ENCODE peak calls at places on chromosomes 3 and 15, in five cellular contexts. One of them, this sample, is unnamed.

GRCh38 chr3:186790261-186790981 is 7.0 kb downstream of the EIF4A2 start:
- DNase-seq in stimulated activated CD8-positive, alpha-beta memory T cell treated with anti-CD3 and anti-CD28 coated beads, Interleukin-15, amount 100 ng/mL, for 4 hours: no peak
- DNase-seq in CD4-positive, alpha-beta T cell: no peak
- DNase-seq in activated T-helper 1 cell treated with anti-CD3 and anti-CD28 coated beads, Interleukin-12 subunit alpha, Interleukin-12 subunit beta, Interleukin-2, Interleukin-4 antibody, amounts not matched to agents 30 ng/mL and 10 ng/mL and 1 ng/mL, durations not matched to agents 14 hours and 24 hours and 36 hours: no peak
- DNase-seq in M059J: peak
- DNase-seq in this sample: no peak

GRCh38 chr3:187122261-187122660 is 17.0 kb downstream of the RPL39L start:
- DNase-seq in stimulated activated CD8-positive, alpha-beta memory T cell treated with anti-CD3 and anti-CD28 coated beads, Interleukin-15, amount 100 ng/mL, for 4 hours: no peak
- DNase-seq in CD4-positive, alpha-beta T cell: no peak
- DNase-seq in activated T-helper 1 cell treated with anti-CD3 and anti-CD28 coated beads, Interleukin-12 subunit alpha, Interleukin-12 subunit beta, Interleukin-2, Interleukin-4 antibody, amounts not matched to agents 30 ng/mL and 10 ng/mL and 1 ng/mL, durations not matched to agents 14 hours and 24 hours and 36 hours: no peak
- DNase-seq in M059J: no peak
- DNase-seq in this sample: no peak

GRCh38 chr3:27354588-27355203 is 14.5 kb downstream of the NEK10 start:
- DNase-seq in stimulated activated CD8-positive, alpha-beta memory T cell treated with anti-CD3 and anti-CD28 coated beads, Interleukin-15, amount 100 ng/mL, for 4 hours: no peak
- DNase-seq in CD4-positive, alpha-beta T cell: no peak
- DNase-seq in activated T-helper 1 cell treated with anti-CD3 and anti-CD28 coated beads, Interleukin-12 subunit alpha, Interleukin-12 subunit beta, Interleukin-2, Interleukin-4 antibody, amounts not matched to agents 30 ng/mL and 10 ng/mL and 1 ng/mL, durations not matched to agents 14 hours and 24 hours and 36 hours: no peak
- DNase-seq in M059J: no peak
- DNase-seq in this sample: no peak

GRCh38 chr3:32818431-32819085 is 761 bp downstream of the TRIM71 start:
- DNase-seq in stimulated activated CD8-positive, alpha-beta memory T cell treated with anti-CD3 and anti-CD28 coated beads, Interleukin-15, amount 100 ng/mL, for 4 hours: no peak
- DNase-seq in CD4-positive, alpha-beta T cell: no peak
- DNase-seq in activated T-helper 1 cell treated with anti-CD3 and anti-CD28 coated beads, Interleukin-12 subunit alpha, Interleukin-12 subunit beta, Interleukin-2, Interleukin-4 antibody, amounts not matched to agents 30 ng/mL and 10 ng/mL and 1 ng/mL, durations not matched to agents 14 hours and 24 hours and 36 hours: no peak
- DNase-seq in M059J: no peak
- DNase-seq in this sample: no peak

GRCh38 chr3:183447206-183448001 is 19.0 kb upstream of the MCF2L2 start:
- DNase-seq in stimulated activated CD8-positive, alpha-beta memory T cell treated with anti-CD3 and anti-CD28 coated beads, Interleukin-15, amount 100 ng/mL, for 4 hours: peak
- DNase-seq in CD4-positive, alpha-beta T cell: peak
- DNase-seq in activated T-helper 1 cell treated with anti-CD3 and anti-CD28 coated beads, Interleukin-12 subunit alpha, Interleukin-12 subunit beta, Interleukin-2, Interleukin-4 antibody, amounts not matched to agents 30 ng/mL and 10 ng/mL and 1 ng/mL, durations not matched to agents 14 hours and 24 hours and 36 hours: peak
- DNase-seq in M059J: peak
- DNase-seq in this sample: peak

GRCh38 chr3:28973621-28974020 is 307.2 kb upstream of the RBMS3 start:
- DNase-seq in stimulated activated CD8-positive, alpha-beta memory T cell treated with anti-CD3 and anti-CD28 coated beads, Interleukin-15, amount 100 ng/mL, for 4 hours: no peak
- DNase-seq in CD4-positive, alpha-beta T cell: no peak
- DNase-seq in activated T-helper 1 cell treated with anti-CD3 and anti-CD28 coated beads, Interleukin-12 subunit alpha, Interleukin-12 subunit beta, Interleukin-2, Interleukin-4 antibody, amounts not matched to agents 30 ng/mL and 10 ng/mL and 1 ng/mL, durations not matched to agents 14 hours and 24 hours and 36 hours: no peak
- DNase-seq in M059J: peak
- DNase-seq in this sample: no peak

GRCh38 chr3:124272611-124273151 is 280.8 kb upstream of the ROPN1 start:
- DNase-seq in stimulated activated CD8-positive, alpha-beta memory T cell treated with anti-CD3 and anti-CD28 coated beads, Interleukin-15, amount 100 ng/mL, for 4 hours: no peak
- DNase-seq in CD4-positive, alpha-beta T cell: no peak
- DNase-seq in activated T-helper 1 cell treated with anti-CD3 and anti-CD28 coated beads, Interleukin-12 subunit alpha, Interleukin-12 subunit beta, Interleukin-2, Interleukin-4 antibody, amounts not matched to agents 30 ng/mL and 10 ng/mL and 1 ng/mL, durations not matched to agents 14 hours and 24 hours and 36 hours: no peak
- DNase-seq in M059J: peak
- DNase-seq in this sample: no peak

GRCh38 chr3:14461748-14462324 is 59.4 kb downstream of the SLC6A6 start:
- DNase-seq in stimulated activated CD8-positive, alpha-beta memory T cell treated with anti-CD3 and anti-CD28 coated beads, Interleukin-15, amount 100 ng/mL, for 4 hours: no peak
- DNase-seq in CD4-positive, alpha-beta T cell: peak
- DNase-seq in activated T-helper 1 cell treated with anti-CD3 and anti-CD28 coated beads, Interleukin-12 subunit alpha, Interleukin-12 subunit beta, Interleukin-2, Interleukin-4 antibody, amounts not matched to agents 30 ng/mL and 10 ng/mL and 1 ng/mL, durations not matched to agents 14 hours and 24 hours and 36 hours: no peak
- DNase-seq in M059J: peak
- DNase-seq in this sample: no peak

GRCh38 chr15:65062726-65063125 is 5.1 kb downstream of the RASL12 start:
- DNase-seq in stimulated activated CD8-positive, alpha-beta memory T cell treated with anti-CD3 and anti-CD28 coated beads, Interleukin-15, amount 100 ng/mL, for 4 hours: no peak
- DNase-seq in CD4-positive, alpha-beta T cell: no peak
- DNase-seq in activated T-helper 1 cell treated with anti-CD3 and anti-CD28 coated beads, Interleukin-12 subunit alpha, Interleukin-12 subunit beta, Interleukin-2, Interleukin-4 antibody, amounts not matched to agents 30 ng/mL and 10 ng/mL and 1 ng/mL, durations not matched to agents 14 hours and 24 hours and 36 hours: no peak
- DNase-seq in M059J: no peak
- DNase-seq in this sample: no peak

GRCh38 chr15:82680200-82681102 is 29.2 kb downstream of the AP3B2 start:
- DNase-seq in stimulated activated CD8-positive, alpha-beta memory T cell treated with anti-CD3 and anti-CD28 coated beads, Interleukin-15, amount 100 ng/mL, for 4 hours: peak
- DNase-seq in CD4-positive, alpha-beta T cell: peak
- DNase-seq in activated T-helper 1 cell treated with anti-CD3 and anti-CD28 coated beads, Interleukin-12 subunit alpha, Interleukin-12 subunit beta, Interleukin-2, Interleukin-4 antibody, amounts not matched to agents 30 ng/mL and 10 ng/mL and 1 ng/mL, durations not matched to agents 14 hours and 24 hours and 36 hours: peak
- DNase-seq in M059J: no peak
- DNase-seq in this sample: no peak

GRCh38 chr3:151093905-151094304 is 8.4 kb downstream of the MED12L start:
- DNase-seq in stimulated activated CD8-positive, alpha-beta memory T cell treated with anti-CD3 and anti-CD28 coated beads, Interleukin-15, amount 100 ng/mL, for 4 hours: no peak
- DNase-seq in CD4-positive, alpha-beta T cell: no peak
- DNase-seq in activated T-helper 1 cell treated with anti-CD3 and anti-CD28 coated beads, Interleukin-12 subunit alpha, Interleukin-12 subunit beta, Interleukin-2, Interleukin-4 antibody, amounts not matched to agents 30 ng/mL and 10 ng/mL and 1 ng/mL, durations not matched to agents 14 hours and 24 hours and 36 hours: no peak
- DNase-seq in M059J: no peak
- DNase-seq in this sample: no peak

GRCh38 chr3:143326983-143327382 is 207.4 kb downstream of the CHST2 start:
- DNase-seq in stimulated activated CD8-positive, alpha-beta memory T cell treated with anti-CD3 and anti-CD28 coated beads, Interleukin-15, amount 100 ng/mL, for 4 hours: no peak
- DNase-seq in CD4-positive, alpha-beta T cell: no peak
- DNase-seq in activated T-helper 1 cell treated with anti-CD3 and anti-CD28 coated beads, Interleukin-12 subunit alpha, Interleukin-12 subunit beta, Interleukin-2, Interleukin-4 antibody, amounts not matched to agents 30 ng/mL and 10 ng/mL and 1 ng/mL, durations not matched to agents 14 hours and 24 hours and 36 hours: no peak
- DNase-seq in M059J: no peak
- DNase-seq in this sample: no peak

GRCh38 chr15:52144656-52145055 is 32.1 kb upstream of the BCL2L10 start:
- DNase-seq in stimulated activated CD8-positive, alpha-beta memory T cell treated with anti-CD3 and anti-CD28 coated beads, Interleukin-15, amount 100 ng/mL, for 4 hours: no peak
- DNase-seq in CD4-positive, alpha-beta T cell: no peak
- DNase-seq in activated T-helper 1 cell treated with anti-CD3 and anti-CD28 coated beads, Interleukin-12 subunit alpha, Interleukin-12 subunit beta, Interleukin-2, Interleukin-4 antibody, amounts not matched to agents 30 ng/mL and 10 ng/mL and 1 ng/mL, durations not matched to agents 14 hours and 24 hours and 36 hours: no peak
- DNase-seq in M059J: peak
- DNase-seq in this sample: no peak

GRCh38 chr15:38547255-38547997 is 17.2 kb downstream of the RASGRP1 start:
- DNase-seq in stimulated activated CD8-positive, alpha-beta memory T cell treated with anti-CD3 and anti-CD28 coated beads, Interleukin-15, amount 100 ng/mL, for 4 hours: no peak
- DNase-seq in CD4-positive, alpha-beta T cell: no peak
- DNase-seq in activated T-helper 1 cell treated with anti-CD3 and anti-CD28 coated beads, Interleukin-12 subunit alpha, Interleukin-12 subunit beta, Interleukin-2, Interleukin-4 antibody, amounts not matched to agents 30 ng/mL and 10 ng/mL and 1 ng/mL, durations not matched to agents 14 hours and 24 hours and 36 hours: no peak
- DNase-seq in M059J: peak
- DNase-seq in this sample: no peak

GRCh38 chr3:162338514-162338913 is 841.9 kb downstream of the OTOL1 start:
- DNase-seq in stimulated activated CD8-positive, alpha-beta memory T cell treated with anti-CD3 and anti-CD28 coated beads, Interleukin-15, amount 100 ng/mL, for 4 hours: no peak
- DNase-seq in CD4-positive, alpha-beta T cell: no peak
- DNase-seq in activated T-helper 1 cell treated with anti-CD3 and anti-CD28 coated beads, Interleukin-12 subunit alpha, Interleukin-12 subunit beta, Interleukin-2, Interleukin-4 antibody, amounts not matched to agents 30 ng/mL and 10 ng/mL and 1 ng/mL, durations not matched to agents 14 hours and 24 hours and 36 hours: no peak
- DNase-seq in M059J: peak
- DNase-seq in this sample: no peak

GRCh38 chr3:116135462-116135861 is 309.8 kb downstream of the LSAMP start:
- DNase-seq in stimulated activated CD8-positive, alpha-beta memory T cell treated with anti-CD3 and anti-CD28 coated beads, Interleukin-15, amount 100 ng/mL, for 4 hours: no peak
- DNase-seq in CD4-positive, alpha-beta T cell: no peak
- DNase-seq in activated T-helper 1 cell treated with anti-CD3 and anti-CD28 coated beads, Interleukin-12 subunit alpha, Interleukin-12 subunit beta, Interleukin-2, Interleukin-4 antibody, amounts not matched to agents 30 ng/mL and 10 ng/mL and 1 ng/mL, durations not matched to agents 14 hours and 24 hours and 36 hours: no peak
- DNase-seq in M059J: peak
- DNase-seq in this sample: peak

GRCh38 chr3:47852604-47853397 is 49.9 kb downstream of the DHX30 start:
- DNase-seq in stimulated activated CD8-positive, alpha-beta memory T cell treated with anti-CD3 and anti-CD28 coated beads, Interleukin-15, amount 100 ng/mL, for 4 hours: no peak
- DNase-seq in CD4-positive, alpha-beta T cell: no peak
- DNase-seq in activated T-helper 1 cell treated with anti-CD3 and anti-CD28 coated beads, Interleukin-12 subunit alpha, Interleukin-12 subunit beta, Interleukin-2, Interleukin-4 antibody, amounts not matched to agents 30 ng/mL and 10 ng/mL and 1 ng/mL, durations not matched to agents 14 hours and 24 hours and 36 hours: no peak
- DNase-seq in M059J: no peak
- DNase-seq in this sample: no peak

GRCh38 chr3:67044295-67044694 is 46.2 kb downstream of the KBTBD8 start:
- DNase-seq in stimulated activated CD8-positive, alpha-beta memory T cell treated with anti-CD3 and anti-CD28 coated beads, Interleukin-15, amount 100 ng/mL, for 4 hours: no peak
- DNase-seq in CD4-positive, alpha-beta T cell: no peak
- DNase-seq in activated T-helper 1 cell treated with anti-CD3 and anti-CD28 coated beads, Interleukin-12 subunit alpha, Interleukin-12 subunit beta, Interleukin-2, Interleukin-4 antibody, amounts not matched to agents 30 ng/mL and 10 ng/mL and 1 ng/mL, durations not matched to agents 14 hours and 24 hours and 36 hours: no peak
- DNase-seq in M059J: peak
- DNase-seq in this sample: no peak

GRCh38 chr3:52216585-52217408 is 8.6 kb downstream of the TLR9 start:
- DNase-seq in stimulated activated CD8-positive, alpha-beta memory T cell treated with anti-CD3 and anti-CD28 coated beads, Interleukin-15, amount 100 ng/mL, for 4 hours: peak
- DNase-seq in CD4-positive, alpha-beta T cell: peak
- DNase-seq in activated T-helper 1 cell treated with anti-CD3 and anti-CD28 coated beads, Interleukin-12 subunit alpha, Interleukin-12 subunit beta, Interleukin-2, Interleukin-4 antibody, amounts not matched to agents 30 ng/mL and 10 ng/mL and 1 ng/mL, durations not matched to agents 14 hours and 24 hours and 36 hours: no peak
- DNase-seq in M059J: peak
- DNase-seq in this sample: no peak

GRCh38 chr3:159082514-159082913 is 280.7 kb downstream of the MFSD1 start:
- DNase-seq in stimulated activated CD8-positive, alpha-beta memory T cell treated with anti-CD3 and anti-CD28 coated beads, Interleukin-15, amount 100 ng/mL, for 4 hours: no peak
- DNase-seq in CD4-positive, alpha-beta T cell: no peak
- DNase-seq in activated T-helper 1 cell treated with anti-CD3 and anti-CD28 coated beads, Interleukin-12 subunit alpha, Interleukin-12 subunit beta, Interleukin-2, Interleukin-4 antibody, amounts not matched to agents 30 ng/mL and 10 ng/mL and 1 ng/mL, durations not matched to agents 14 hours and 24 hours and 36 hours: no peak
- DNase-seq in M059J: peak
- DNase-seq in this sample: no peak

GRCh38 chr15:101438482-101439284 is 50.8 kb downstream of the PCSK6 start:
- DNase-seq in stimulated activated CD8-positive, alpha-beta memory T cell treated with anti-CD3 and anti-CD28 coated beads, Interleukin-15, amount 100 ng/mL, for 4 hours: no peak
- DNase-seq in CD4-positive, alpha-beta T cell: no peak
- DNase-seq in activated T-helper 1 cell treated with anti-CD3 and anti-CD28 coated beads, Interleukin-12 subunit alpha, Interleukin-12 subunit beta, Interleukin-2, Interleukin-4 antibody, amounts not matched to agents 30 ng/mL and 10 ng/mL and 1 ng/mL, durations not matched to agents 14 hours and 24 hours and 36 hours: no peak
- DNase-seq in M059J: no peak
- DNase-seq in this sample: no peak

GRCh38 chr15:40388941-40389823 is 6.7 kb downstream of the KNSTRN start:
- DNase-seq in stimulated activated CD8-positive, alpha-beta memory T cell treated with anti-CD3 and anti-CD28 coated beads, Interleukin-15, amount 100 ng/mL, for 4 hours: no peak
- DNase-seq in CD4-positive, alpha-beta T cell: no peak
- DNase-seq in activated T-helper 1 cell treated with anti-CD3 and anti-CD28 coated beads, Interleukin-12 subunit alpha, Interleukin-12 subunit beta, Interleukin-2, Interleukin-4 antibody, amounts not matched to agents 30 ng/mL and 10 ng/mL and 1 ng/mL, durations not matched to agents 14 hours and 24 hours and 36 hours: no peak
- DNase-seq in M059J: no peak
- DNase-seq in this sample: no peak